ENCODE peak calls at places on chromosomes 11 and 22, in nine cellular contexts. Z, X, O, D, R, U, M, A and L are unnamed samples.

GRCh38 chr11:119381186-119381988 is at the start of gene USP2:
- DNase-seq in Z (peak; percentile 98), X (peak; percentile 98), O (peak; percentile 93), D (peak; percentile 94), R (peak; percentile 97), U (peak; percentile 98), M (peak; percentile 99), A (peak; percentile 94), L (peak; percentile 72)

GRCh38 chr11:58503361-58503856 is 4.5 kb downstream of the OR5B21 start:
- DNase-seq in Z (no peak), X (no peak), O (peak; percentile 5), D (no peak), R (no peak), U (no peak), M (no peak), A (no peak), L (no peak)

GRCh38 chr11:89293966-89294679 is 116.4 kb downstream of the TYR start:
- DNase-seq in Z (no peak), X (no peak), O (peak; percentile 35), D (no peak), R (peak; percentile 17), U (no peak), M (no peak), A (no peak), L (no peak)

GRCh38 chr11:111819161-111820058 is 52.0 kb downstream of the ALG9 start:
- DNase-seq in Z (no peak), X (no peak), O (peak; percentile 59), D (no peak), R (no peak), U (no peak), M (no peak), A (no peak), L (no peak)

GRCh38 chr22:40313007-40313406 is 33.3 kb upstream of the ADSL start:
- DNase-seq in Z (no peak), X (no peak), O (no peak), D (no peak), R (no peak), U (no peak), M (no peak), A (no peak), L (no peak)

GRCh38 chr22:36732609-36733008 is 29.1 kb upstream of the CACNG2 start:
- DNase-seq in Z (no peak), X (no peak), O (no peak), D (no peak), R (no peak), U (no peak), M (no peak), A (no peak), L (no peak)

GRCh38 chr11:32829680-32830412 is at the start of gene PRRG4:
- DNase-seq in Z (peak; percentile 8), X (peak; percentile 95), O (peak; percentile 53), D (peak; percentile 27), R (peak; percentile 74), U (peak; percentile 89), M (no peak), A (no peak), L (no peak)

GRCh38 chr11:115518983-115519382 is 14.8 kb upstream of the CADM1 start:
- DNase-seq in Z (no peak), X (no peak), O (no peak), D (no peak), R (no peak), U (no peak), M (no peak), A (no peak), L (no peak)

GRCh38 chr11:112880454-112880853 is 80.8 kb upstream of the NCAM1 start:
- DNase-seq in Z (no peak), X (no peak), O (no peak), D (no peak), R (no peak), U (no peak), M (no peak), A (no peak), L (no peak)

GRCh38 chr11:46413755-46414465 is 22.3 kb upstream of the CHRM4 start:
- DNase-seq in Z (no peak), X (no peak), O (no peak), D (no peak), R (no peak), U (no peak), M (peak; percentile 69), A (no peak), L (no peak)

GRCh38 chr22:30178180-30179126 is 68.1 kb downstream of the LIF start:
- DNase-seq in Z (no peak), X (no peak), O (no peak), D (no peak), R (no peak), U (no peak), M (peak; percentile 40), A (peak; percentile 6), L (no peak)

DNA sequence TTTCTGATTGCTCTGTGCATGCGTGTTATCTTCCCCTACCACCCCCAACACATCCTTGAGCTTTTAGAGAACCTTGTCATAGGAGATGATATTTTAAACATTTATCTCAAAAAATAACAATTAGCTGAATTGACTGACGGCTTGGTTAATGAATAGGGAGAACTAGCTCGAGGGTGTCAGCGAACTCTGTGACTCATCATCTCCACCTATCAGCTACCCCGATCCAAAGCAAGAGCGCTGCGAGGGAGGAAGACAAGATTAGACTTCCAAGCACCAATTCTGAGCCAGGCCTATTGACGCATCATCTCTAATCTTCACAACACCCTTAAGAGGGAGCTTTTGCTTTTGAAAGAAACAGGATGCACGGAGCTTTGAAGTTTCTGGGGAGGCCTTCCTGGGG is 51.0 kb upstream of the GALNT18 start:
- DNase-seq in Z (no peak), X (no peak), O (no peak), D (no peak), R (no peak), U (no peak), M (no peak), A (no peak), L (no peak)
- H3K27ac ChIP-seq in Z (no peak overlapping the region), X (no peak overlapping the region), O (no peak overlapping the region), D (no peak overlapping the region), R (no peak overlapping the region), U (no peak overlapping the region), M (no peak overlapping the region), A (no peak overlapping the region), L (no peak overlapping the region)

DNA sequence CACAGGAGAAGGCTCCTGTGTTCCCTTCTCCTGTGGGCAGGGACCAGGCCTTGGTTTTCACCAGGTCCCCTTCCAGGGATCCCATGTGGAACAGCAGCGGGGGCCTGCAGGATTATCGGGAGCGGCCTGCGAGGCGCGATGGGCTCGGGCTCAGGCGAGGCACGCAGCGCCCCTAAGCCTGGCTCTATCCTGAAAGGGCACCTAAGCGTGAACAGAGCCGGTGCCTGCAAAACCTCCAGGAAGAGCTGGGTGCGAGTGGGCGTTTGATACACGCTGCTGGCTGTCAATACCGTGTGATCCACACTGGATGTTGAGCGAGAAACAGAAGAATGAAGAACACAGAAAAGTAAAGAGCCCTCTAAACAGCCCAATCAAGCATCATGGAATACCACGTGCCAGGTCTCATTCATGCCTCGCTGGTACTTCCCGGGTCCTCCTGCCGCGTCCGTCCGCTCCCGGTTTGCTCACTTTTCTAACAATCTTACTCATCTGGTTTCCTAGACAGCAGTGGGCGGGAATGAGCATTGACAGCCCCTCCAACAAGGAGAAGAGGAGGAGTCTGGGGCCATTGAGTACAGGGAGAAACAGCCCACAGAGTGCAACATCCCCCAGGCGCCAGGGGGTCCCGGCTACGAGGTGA is 12.5 kb downstream of the OSBPL5 start:
- DNase-seq in Z (no peak), X (no peak), O (peak; percentile 78), D (no peak), R (peak; percentile 47), U (peak; percentile 45), M (no peak), A (no peak), L (no peak)
- H3K27ac ChIP-seq in Z (no peak overlapping the region), X (no peak overlapping the region), O (peak overlapping the region; percentile 90), D (peak overlapping the region; percentile 47), R (no peak overlapping the region), U (no peak overlapping the region), M (no peak overlapping the region), A (no peak overlapping the region), L (no peak overlapping the region)

DNA sequence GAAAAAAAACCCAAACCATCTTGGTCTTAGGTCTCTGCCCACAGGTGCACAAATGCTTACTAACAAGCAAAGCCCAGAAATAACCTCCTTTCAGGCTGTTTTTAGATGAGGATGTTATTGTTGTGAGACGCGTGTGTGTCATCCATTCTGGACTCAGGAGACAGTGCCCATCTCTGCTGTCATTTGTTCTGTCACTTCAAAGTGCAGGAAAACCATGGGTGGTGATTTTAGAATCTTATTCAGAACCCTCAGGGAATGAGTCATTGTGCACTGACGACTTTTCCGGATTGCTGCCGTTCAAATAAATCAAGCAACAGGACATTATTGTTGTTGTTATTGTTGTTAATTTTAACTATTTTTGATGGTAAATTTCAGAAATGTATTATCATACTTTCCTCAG is 110.3 kb downstream of the LRRC32 start:
- DNase-seq in Z (no peak), X (no peak), O (peak; percentile 10), D (no peak), R (no peak), U (no peak), M (no peak), A (no peak), L (no peak)
- H3K27ac ChIP-seq in Z (no peak overlapping the region), X (no peak overlapping the region), O (no peak overlapping the region), D (no peak overlapping the region), R (no peak overlapping the region), U (no peak overlapping the region), M (no peak overlapping the region), A (no peak overlapping the region), L (no peak overlapping the region)

GRCh38 chr11:84714316-84714780 is 912.8 kb downstream of the DLG2 start:
- DNase-seq in Z (no peak), X (peak; percentile 55), O (peak; percentile 41), D (no peak), R (peak; percentile 61), U (peak; percentile 49), M (peak; percentile 11), A (peak; percentile 5), L (no peak)

GRCh38 chr11:84722583-84723108 is 904.5 kb downstream of the DLG2 start:
- DNase-seq in Z (no peak), X (no peak), O (no peak), D (no peak), R (no peak), U (no peak), M (no peak), A (no peak), L (peak; percentile 44)

GRCh38 chr11:84721561-84721961 is 905.6 kb downstream of the DLG2 start:
- DNase-seq in Z (no peak), X (no peak), O (no peak), D (no peak), R (no peak), U (peak; percentile 14), M (peak; percentile 19), A (peak; percentile 8), L (no peak)

GRCh38 chr11:84720706-84721402 is 906.3 kb downstream of the DLG2 start:
- DNase-seq in Z (peak; percentile 60), X (no peak), O (peak; percentile 12), D (peak; percentile 11), R (peak; percentile 46), U (peak; percentile 57), M (peak; percentile 4), A (no peak), L (no peak)

DNA sequence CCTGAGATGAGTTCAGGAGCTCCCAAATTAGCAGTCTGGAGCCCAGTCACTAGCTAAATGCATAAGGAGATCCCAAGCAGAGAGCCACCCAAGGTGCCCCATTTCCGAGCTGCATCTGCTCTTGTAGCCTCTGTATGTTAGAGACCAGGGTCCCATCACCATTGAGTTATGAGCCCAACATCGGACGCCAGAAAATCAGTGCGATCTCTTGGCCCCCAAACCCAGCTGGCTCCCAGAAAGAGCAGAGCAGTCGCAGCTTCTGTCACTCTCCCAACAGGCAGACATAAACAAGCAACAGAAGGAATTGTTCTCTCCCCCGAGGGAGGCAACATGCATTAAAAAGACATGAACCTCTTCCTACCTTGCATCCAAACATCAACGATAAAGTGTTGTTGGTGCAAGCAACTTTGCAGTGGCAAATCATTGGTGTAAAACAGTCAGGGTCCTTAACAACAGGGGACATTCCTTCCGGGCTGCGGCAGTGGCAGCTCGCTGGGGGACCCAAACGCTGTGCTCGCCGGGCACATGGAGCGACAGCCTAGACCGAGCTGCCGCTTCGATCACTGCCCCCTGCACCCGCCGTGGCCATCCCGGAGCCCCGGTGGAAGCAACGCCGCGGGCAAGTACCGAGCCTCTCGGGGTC is 907.1 kb downstream of the DLG2 start:
- DNase-seq in Z (no peak), X (no peak), O (no peak), D (no peak), R (peak; percentile 44), U (peak; percentile 57), M (no peak), A (no peak), L (no peak)
- H3K27ac ChIP-seq in Z (no peak overlapping the region), X (no peak overlapping the region), O (no peak overlapping the region), D (no peak overlapping the region), R (no peak overlapping the region), U (no peak overlapping the region), M (no peak overlapping the region), A (no peak overlapping the region), L (no peak overlapping the region)